ENCODE peak calls at places on chromosomes 6 and 20, in five cellular contexts. A, S, U, O and G are unnamed samples.

GRCh38 chr6:29656157-29656556 is 735 bp upstream of the MOG start:
- DNase-seq in A (no peak), S (no peak), U (no peak), O (no peak), G (no peak)

GRCh38 chr6:15109338-15110090 is 136.4 kb upstream of the JARID2 start:
- DNase-seq in A (no peak), S (no peak), U (peak; percentile 5), O (no peak), G (no peak)

GRCh38 chr6:148392611-148393160 is 50.0 kb downstream of the SASH1 start:
- DNase-seq in A (no peak), S (no peak), U (no peak), O (no peak), G (no peak)

GRCh38 chr20:57938158-57939108 is 228.6 kb upstream of the PMEPA1 start:
- DNase-seq in A (no peak), S (no peak), U (no peak), O (peak; percentile 13), G (no peak)

GRCh38 chr20:40090236-40090635 is 598.8 kb downstream of the MAFB start:
- DNase-seq in A (no peak), S (no peak), U (no peak), O (no peak), G (no peak)

GRCh38 chr6:20092071-20092566 is 120.2 kb downstream of the MBOAT1 start:
- DNase-seq in A (no peak), S (peak; percentile 35), U (peak; percentile 58), O (peak; percentile 65), G (no peak)

GRCh38 chr20:32359633-32360332 is 1.7 kb downstream of the ASXL1 start:
- DNase-seq in A (no peak), S (no peak), U (peak; percentile 40), O (peak; percentile 32), G (no peak)

GRCh38 chr20:61394088-61394822 is 142.2 kb downstream of the CDH4 start:
- DNase-seq in A (no peak), S (no peak), U (no peak), O (no peak), G (no peak)

GRCh38 chr6:143427109-143427817 is 23.2 kb downstream of the ADAT2 start:
- DNase-seq in A (peak; percentile 44), S (peak; percentile 84), U (peak; percentile 80), O (peak; percentile 87), G (peak; percentile 57)